ENCODE peak calls at places on chromosomes 16 and 17, in eight cellular contexts. I, D, N, J, Y, X, L and G are unnamed samples.

GRCh38 chr16:2981899-2982250 is 1.6 kb upstream of the PKMYT1 start:
- DNase-seq in I (no peak), D (no peak), N (no peak), J (no peak), Y (no peak), X (peak), L (no peak), G (no peak)

GRCh38 chr16:88800277-88800592 is 3.4 kb upstream of the CDT1 start:
- DNase-seq in I (no peak), D (no peak), N (no peak), J (no peak), Y (no peak), X (no peak), L (no peak), G (no peak)

GRCh38 chr16:16019488-16019887 is 70.1 kb downstream of the ABCC1 start:
- DNase-seq in I (peak), D (no peak), N (no peak), J (peak), Y (no peak), X (no peak), L (no peak), G (no peak)

GRCh38 chr17:13885953-13886889 is 183.1 kb upstream of the COX10 start:
- DNase-seq in I (peak), D (no peak), N (no peak), J (no peak), Y (no peak), X (peak), L (no peak), G (no peak)

GRCh38 chr17:82457790-82458129 is 781 bp upstream of the NARF start:
- DNase-seq in I (no peak), D (peak), N (no peak), J (no peak), Y (no peak), X (no peak), L (no peak), G (no peak)

GRCh38 chr17:43651621-43652480 is 9.9 kb downstream of the MEOX1 start:
- DNase-seq in I (no peak), D (no peak), N (no peak), J (no peak), Y (no peak), X (no peak), L (no peak), G (no peak)

GRCh38 chr17:81707725-81708646 is 4.1 kb upstream of the SLC25A10 start:
- DNase-seq in I (no peak), D (no peak), N (no peak), J (no peak), Y (peak), X (no peak), L (peak), G (no peak)

GRCh38 chr17:45900136-45900535 is 5.8 kb downstream of the MAPT start:
- DNase-seq in I (no peak), D (no peak), N (no peak), J (no peak), Y (no peak), X (no peak), L (no peak), G (no peak)

GRCh38 chr17:65888649-65889048 is 303.3 kb downstream of the CEP112 start:
- DNase-seq in I (peak), D (no peak), N (no peak), J (peak), Y (no peak), X (peak), L (no peak), G (no peak)

GRCh38 chr17:80840011-80840410 is 151.6 kb upstream of the CHMP6 start:
- DNase-seq in I (no peak), D (no peak), N (no peak), J (no peak), Y (peak), X (no peak), L (no peak), G (no peak)

GRCh38 chr16:57627184-57627871 is 1.1 kb upstream of the ADGRG1 start:
- DNase-seq in I (peak), D (no peak), N (peak), J (peak), Y (no peak), X (peak), L (no peak), G (no peak)

GRCh38 chr17:41474863-41475262 is 6.1 kb downstream of the KRT35 start:
- DNase-seq in I (no peak), D (no peak), N (no peak), J (no peak), Y (no peak), X (no peak), L (peak), G (no peak)

GRCh38 chr17:40980594-40980993 is 3.5 kb downstream of the KRT40 start:
- DNase-seq in I (peak), D (no peak), N (no peak), J (peak), Y (no peak), X (peak), L (peak), G (no peak)

GRCh38 chr17:28390123-28390522 is 15.9 kb downstream of the SLC46A1 start:
- DNase-seq in I (no peak), D (no peak), N (no peak), J (no peak), Y (no peak), X (no peak), L (no peak), G (no peak)

GRCh38 chr17:43994272-43995149 is 9.9 kb upstream of the NAGS start:
- DNase-seq in I (peak), D (no peak), N (peak), J (peak), Y (peak), X (peak), L (peak), G (peak)

GRCh38 chr17:80725532-80725931 is 180.9 kb downstream of the RPTOR start:
- DNase-seq in I (no peak), D (no peak), N (no peak), J (peak), Y (no peak), X (no peak), L (no peak), G (no peak)

GRCh38 chr16:56930516-56931252 is 1.3 kb upstream of the HERPUD1 start:
- DNase-seq in I (no peak), D (no peak), N (no peak), J (no peak), Y (no peak), X (no peak), L (no peak), G (no peak)

GRCh38 chr16:49928176-49928892 is 72.4 kb upstream of the ZNF423 start:
- DNase-seq in I (peak), D (no peak), N (no peak), J (no peak), Y (peak), X (no peak), L (no peak), G (no peak)

GRCh38 chr17:81136366-81136765 is 28.9 kb upstream of the PVALEF start:
- DNase-seq in I (no peak), D (no peak), N (no peak), J (no peak), Y (no peak), X (no peak), L (no peak), G (no peak)

GRCh38 chr16:66228791-66229190 is 137.7 kb upstream of the CDH5 start:
- DNase-seq in I (peak), D (no peak), N (no peak), J (peak), Y (no peak), X (no peak), L (peak), G (no peak)

GRCh38 chr16:81376880-81377279 is 62.1 kb downstream of the GAN start:
- DNase-seq in I (peak), D (no peak), N (no peak), J (peak), Y (no peak), X (no peak), L (no peak), G (no peak)

GRCh38 chr16:1532081-1532760 is 1.2 kb upstream of the TMEM204 start:
- DNase-seq in I (no peak), D (no peak), N (no peak), J (no peak), Y (no peak), X (no peak), L (peak), G (no peak)

GRCh38 chr16:1530349-1530882 is 3.0 kb upstream of the TMEM204 start:
- DNase-seq in I (no peak), D (no peak), N (no peak), J (no peak), Y (no peak), X (no peak), L (no peak), G (no peak)

GRCh38 chr16:1532771-1533170 is 695 bp upstream of the TMEM204 start:
- DNase-seq in I (no peak), D (no peak), N (no peak), J (no peak), Y (no peak), X (no peak), L (no peak), G (no peak)

GRCh38 chr16:1530883-1531637 is 2.4 kb upstream of the TMEM204 start:
- DNase-seq in I (no peak), D (no peak), N (no peak), J (peak), Y (no peak), X (no peak), L (no peak), G (no peak)

DNA sequence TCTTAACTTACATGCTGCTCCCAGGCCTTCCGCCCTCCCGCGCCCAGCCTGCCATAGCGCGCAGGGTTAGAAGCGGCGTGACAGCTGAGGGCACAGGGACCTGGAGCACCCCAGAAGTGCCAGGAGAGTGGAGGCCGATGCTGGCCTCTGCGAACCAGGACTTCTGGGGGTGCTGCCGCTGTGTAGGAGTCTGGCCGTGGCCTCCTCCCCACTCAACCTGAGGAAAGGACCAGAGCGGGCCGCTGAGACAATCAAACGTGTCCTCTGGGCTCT is 1.9 kb upstream of the TMEM204 start:
- DNase-seq in I (no peak), D (no peak), N (no peak), J (no peak), Y (no peak), X (no peak), L (no peak), G (no peak)
- H3K27ac ChIP-seq in I (no peak), D (no peak), N (no peak), J (no peak), Y (peak), X (no peak), L (peak), G (no peak)

DNA sequence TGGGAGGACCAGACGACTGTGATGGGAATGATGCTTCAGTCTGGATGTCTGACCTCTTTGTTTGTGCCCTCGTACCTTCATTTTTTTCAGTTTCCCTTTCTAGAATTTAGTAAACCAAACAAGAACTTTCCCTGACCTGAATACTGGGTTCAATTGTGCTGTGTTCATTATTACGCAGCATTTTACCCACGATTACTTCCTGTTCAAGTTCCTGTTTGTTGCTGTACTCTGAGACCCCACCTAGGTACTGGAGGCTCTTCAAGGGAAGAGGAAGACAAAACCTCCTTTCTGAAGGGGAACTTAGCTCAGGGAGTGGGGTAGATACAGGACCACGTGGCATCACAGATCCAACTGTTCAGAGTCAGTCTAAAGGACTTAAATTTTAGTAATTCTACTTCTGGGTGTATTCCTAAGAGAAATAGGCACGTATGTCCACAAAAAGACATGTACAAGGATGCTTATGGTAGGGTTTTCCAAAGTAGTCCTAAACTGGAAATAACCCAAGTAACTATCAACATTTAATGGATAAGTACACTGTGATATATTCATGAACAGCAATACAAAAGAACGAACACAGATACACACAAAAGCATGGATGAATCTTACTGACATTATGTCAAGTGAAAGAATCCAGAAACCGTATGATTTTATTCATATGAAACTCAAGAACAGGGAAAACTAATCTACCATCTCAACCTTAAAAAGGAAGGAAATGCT is 9.1 kb upstream of the PRKCB start:
- DNase-seq in I (no peak), D (no peak), N (no peak), J (no peak), Y (no peak), X (no peak), L (no peak), G (peak)
- H3K4me3 ChIP-seq in I (no peak), D (no peak), N (no peak), J (no peak), Y (peak), X (no peak), L (no peak), G (peak)

GRCh38 chr16:11613381-11614303 is 26.9 kb upstream of the LITAF start:
- DNase-seq in I (peak), D (no peak), N (peak), J (no peak), Y (peak), X (no peak), L (no peak), G (no peak)

GRCh38 chr16:11610580-11610979 is 23.9 kb upstream of the LITAF start:
- DNase-seq in I (no peak), D (no peak), N (no peak), J (no peak), Y (peak), X (no peak), L (no peak), G (no peak)

GRCh38 chr16:11614587-11615175 is 28.0 kb upstream of the LITAF start:
- DNase-seq in I (peak), D (no peak), N (no peak), J (no peak), Y (peak), X (no peak), L (no peak), G (no peak)

GRCh38 chr16:11610121-11610505 is 23.4 kb upstream of the LITAF start:
- DNase-seq in I (no peak), D (no peak), N (no peak), J (no peak), Y (peak), X (no peak), L (no peak), G (no peak)

DNA sequence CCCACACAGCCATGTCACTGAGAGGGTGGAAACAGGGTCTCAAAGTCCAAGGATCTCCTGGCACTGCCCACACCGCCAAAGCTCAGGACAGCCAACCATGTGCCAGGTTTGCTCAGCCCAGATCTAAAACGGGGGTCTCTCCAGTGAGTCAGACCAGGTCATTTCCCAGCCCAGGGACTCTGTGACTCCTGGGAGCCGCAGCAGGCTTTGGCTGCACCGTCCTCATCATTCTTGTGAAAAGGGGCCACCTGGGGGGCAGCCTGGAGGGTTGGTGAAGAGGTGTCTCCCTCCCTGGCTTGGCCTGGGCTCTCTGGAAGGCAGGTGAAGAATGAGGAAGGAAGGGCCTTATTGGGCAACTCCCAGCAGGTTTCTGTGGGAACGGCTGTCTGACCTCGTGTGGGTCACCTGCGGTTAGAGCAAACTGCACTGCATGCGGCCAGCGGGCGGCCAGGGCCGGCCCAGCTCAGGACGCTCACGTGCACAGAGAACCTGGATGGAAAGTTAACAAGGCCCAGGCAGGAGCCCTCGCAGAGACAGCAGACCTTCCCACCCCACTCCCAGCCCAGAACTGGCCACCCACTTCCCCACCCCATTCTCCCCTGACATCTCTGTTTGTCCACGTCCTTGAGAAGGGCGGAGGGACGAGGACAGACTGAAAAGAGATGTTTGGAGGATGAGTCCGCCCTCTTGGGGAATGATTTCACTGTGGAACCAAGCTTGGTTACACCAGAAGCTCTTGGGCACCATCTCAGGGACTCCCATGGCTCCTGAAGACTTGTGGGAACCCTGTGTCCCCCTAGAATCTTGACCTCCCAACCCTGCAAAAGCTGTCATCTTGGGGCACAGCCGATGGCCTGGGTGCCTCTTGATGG is 25.6 kb upstream of the LITAF start:
- DNase-seq in I (peak), D (no peak), N (peak), J (no peak), Y (peak), X (peak), L (no peak), G (no peak)
- H3K27ac ChIP-seq in I (no peak), D (no peak), N (no peak), J (no peak), Y (peak), X (no peak), L (no peak), G (no peak)

GRCh38 chr16:22103371-22103890 is 11.1 kb downstream of the VWA3A start:
- DNase-seq in I (no peak), D (no peak), N (no peak), J (no peak), Y (no peak), X (no peak), L (no peak), G (no peak)
- H3K4me3 ChIP-seq in I (no peak), D (no peak), N (no peak), J (no peak), Y (no peak), X (no peak), L (no peak), G (no peak)